ENCODE peak calls at places on chromosomes 4 and X, in ten cellular contexts. V is ascending aorta; J is BJ; M is activated CD8-positive, alpha-beta T cell treated with anti-CD3 and anti-CD28 coated beads for 36 hours; B is WTC11; Q is tibial artery; S is RWPE1; L is cardiac muscle cell; P is HCT116; Y is CD8-positive, alpha-beta T cell. Z is an unnamed sample.

GRCh38 chr4:85005865-85006377 is 39.4 kb upstream of the WDFY3 start:
- DNase-seq in V (no peak), J (peak), M (no peak), B (no peak), Q (no peak), S (peak), L (no peak), P (no peak), Y (no peak), Z (no peak)

GRCh38 chrX:20237864-20238263 is 28.8 kb downstream of the RPS6KA3 start:
- DNase-seq in V (no peak), J (no peak), M (no peak), B (no peak), Q (no peak), S (no peak), L (no peak), P (no peak), Y (no peak), Z (no peak)

GRCh38 chr4:151228196-151229119 is 48.5 kb upstream of the PRSS48 start:
- DNase-seq in V (no peak), J (no peak), M (no peak), B (no peak), Q (no peak), S (no peak), L (no peak), P (no peak), Y (no peak), Z (no peak)

GRCh38 chrX:26557691-26558321 is 341.8 kb downstream of the MAGEB5 start:
- DNase-seq in V (no peak), J (no peak), M (no peak), B (peak), Q (no peak), S (no peak), L (no peak), P (no peak), Y (no peak), Z (no peak)

GRCh38 chr4:15976456-15977096 is 13.6 kb upstream of the FGFBP2 start:
- DNase-seq in V (no peak), J (no peak), M (no peak), B (peak), Q (no peak), S (no peak), L (no peak), P (no peak), Y (no peak), Z (no peak)

GRCh38 chrX:19899234-19899788 is 11.9 kb upstream of the SH3KBP1 start:
- DNase-seq in V (no peak), J (no peak), M (no peak), B (no peak), Q (no peak), S (no peak), L (no peak), P (no peak), Y (no peak), Z (no peak)

GRCh38 chrX:49199906-49200771 is at the start of gene SYP:
- DNase-seq in V (peak), J (peak), M (peak), B (peak), Q (peak), S (peak), L (peak), P (peak), Y (peak), Z (peak)

GRCh38 chrX:111875881-111876280 is at the start of gene TRPC5OS:
- DNase-seq in V (no peak), J (no peak), M (no peak), B (no peak), Q (no peak), S (no peak), L (no peak), P (no peak), Y (no peak), Z (no peak)

GRCh38 chr4:103197765-103198110 is 405 bp downstream of the CENPE start:
- DNase-seq in V (no peak), J (no peak), M (no peak), B (no peak), Q (no peak), S (no peak), L (no peak), P (peak), Y (no peak), Z (peak)

GRCh38 chr4:84691170-84691691 is 108.3 kb downstream of the CDS1 start:
- DNase-seq in V (no peak), J (peak), M (no peak), B (no peak), Q (no peak), S (peak), L (no peak), P (peak), Y (no peak), Z (no peak)

GRCh38 chr4:4333265-4333706 is 43.2 kb downstream of the ZBTB49 start:
- DNase-seq in V (no peak), J (peak), M (no peak), B (no peak), Q (no peak), S (no peak), L (no peak), P (no peak), Y (no peak), Z (no peak)

GRCh38 chr4:108979754-108980153 is 216.9 kb upstream of the ETNPPL start:
- DNase-seq in V (no peak), J (no peak), M (no peak), B (no peak), Q (no peak), S (no peak), L (no peak), P (no peak), Y (no peak), Z (no peak)

GRCh38 chr4:3262208-3263052 is 13.5 kb downstream of the MSANTD1 start:
- DNase-seq in V (no peak), J (no peak), M (no peak), B (peak), Q (peak), S (no peak), L (no peak), P (no peak), Y (no peak), Z (no peak)

GRCh38 chrX:152915541-152916241 is 17.8 kb downstream of the ZNF185 start:
- DNase-seq in V (no peak), J (no peak), M (peak), B (peak), Q (no peak), S (no peak), L (peak), P (peak), Y (no peak), Z (peak)

GRCh38 chr4:12724520-12724919 is 759.6 kb downstream of the RAB28 start:
- DNase-seq in V (no peak), J (no peak), M (no peak), B (no peak), Q (no peak), S (no peak), L (peak), P (no peak), Y (no peak), Z (peak)

GRCh38 chr4:155179216-155179615 is 29.2 kb upstream of the NPY2R start:
- DNase-seq in V (no peak), J (no peak), M (no peak), B (no peak), Q (no peak), S (peak), L (no peak), P (peak), Y (no peak), Z (no peak)

GRCh38 chrX:15911729-15912550 is 57.3 kb upstream of the AP1S2 start:
- DNase-seq in V (no peak), J (no peak), M (peak), B (no peak), Q (peak), S (no peak), L (no peak), P (no peak), Y (no peak), Z (peak)
- TF ChIP-seq CTCF in V (no peak), J (no peak), M (no peak), B (no peak), Q (no peak), S (no peak), L (no peak), P (no peak), Y (no peak), Z (no peak)

GRCh38 chr4:101186558-101187184 is 160.7 kb downstream of the PPP3CA start:
- DNase-seq in V (no peak), J (no peak), M (no peak), B (no peak), Q (no peak), S (no peak), L (no peak), P (no peak), Y (no peak), Z (no peak)

GRCh38 chr4:101191302-101192098 is 155.8 kb downstream of the PPP3CA start:
- DNase-seq in V (peak), J (peak), M (no peak), B (peak), Q (peak), S (no peak), L (no peak), P (no peak), Y (no peak), Z (no peak)

GRCh38 chr4:101184668-101185067 is 162.7 kb downstream of the PPP3CA start:
- DNase-seq in V (no peak), J (no peak), M (no peak), B (no peak), Q (no peak), S (no peak), L (no peak), P (no peak), Y (no peak), Z (no peak)

GRCh38 chr4:101188906-101189305 is 158.4 kb downstream of the PPP3CA start:
- DNase-seq in V (no peak), J (no peak), M (no peak), B (no peak), Q (no peak), S (no peak), L (no peak), P (no peak), Y (no peak), Z (no peak)

DNA sequence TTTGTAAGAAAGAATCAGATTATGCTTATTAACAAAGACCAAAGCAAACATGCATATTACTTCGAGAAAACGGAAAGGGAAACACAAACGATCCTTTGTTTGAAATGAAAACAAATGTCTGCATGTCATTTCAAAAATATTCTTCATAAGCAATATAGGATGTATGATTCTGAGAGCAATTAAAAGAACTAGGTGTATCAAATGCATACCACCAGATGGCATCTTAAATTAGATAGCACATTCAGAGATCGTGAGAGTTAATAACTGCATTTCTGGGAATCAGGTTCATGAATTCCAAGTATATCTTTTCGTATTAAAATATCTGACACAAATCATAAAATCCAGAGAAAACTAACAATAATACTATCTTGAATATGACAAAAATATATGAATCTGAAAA is 159.5 kb downstream of the PPP3CA start:
- DNase-seq in V (no peak), J (no peak), M (no peak), B (no peak), Q (no peak), S (no peak), L (no peak), P (no peak), Y (no peak), Z (no peak)
- TF ChIP-seq CTCF in V (no peak), J (no peak), M (peak), B (no peak), Q (no peak), S (peak), L (peak), P (peak), Y (peak), Z (no peak)

GRCh38 chr4:6733358-6734164 is 17.6 kb downstream of the BLOC1S4 start:
- DNase-seq in V (no peak), J (no peak), M (no peak), B (no peak), Q (no peak), S (no peak), L (no peak), P (no peak), Y (no peak), Z (no peak)

GRCh38 chr4:6734165-6734786 is 18.3 kb downstream of the BLOC1S4 start:
- DNase-seq in V (no peak), J (no peak), M (no peak), B (no peak), Q (no peak), S (no peak), L (no peak), P (no peak), Y (no peak), Z (no peak)

GRCh38 chr4:6731301-6731641 is 15.3 kb downstream of the BLOC1S4 start:
- DNase-seq in V (no peak), J (no peak), M (no peak), B (no peak), Q (no peak), S (no peak), L (no peak), P (no peak), Y (no peak), Z (no peak)

GRCh38 chr4:6731780-6732179 is 15.8 kb downstream of the BLOC1S4 start:
- DNase-seq in V (no peak), J (no peak), M (no peak), B (no peak), Q (no peak), S (no peak), L (no peak), P (no peak), Y (no peak), Z (no peak)

GRCh38 chr4:6732441-6733357 is 16.7 kb downstream of the BLOC1S4 start:
- DNase-seq in V (peak), J (peak), M (no peak), B (no peak), Q (peak), S (peak), L (peak), P (peak), Y (no peak), Z (no peak)
- TF ChIP-seq CTCF in V (no peak), J (peak), M (no peak), B (no peak), Q (no peak), S (no peak), L (no peak), P (no peak), Y (no peak), Z (no peak)

GRCh38 chr4:170026253-170026991 is at the start of gene MFAP3L:
- DNase-seq in V (peak), J (peak), M (peak), B (peak), Q (peak), S (peak), L (peak), P (peak), Y (peak), Z (peak)
- TF ChIP-seq CTCF in V (no peak), J (no peak), M (no peak), B (no peak), Q (peak), S (peak), L (no peak), P (no peak), Y (no peak), Z (peak)

DNA sequence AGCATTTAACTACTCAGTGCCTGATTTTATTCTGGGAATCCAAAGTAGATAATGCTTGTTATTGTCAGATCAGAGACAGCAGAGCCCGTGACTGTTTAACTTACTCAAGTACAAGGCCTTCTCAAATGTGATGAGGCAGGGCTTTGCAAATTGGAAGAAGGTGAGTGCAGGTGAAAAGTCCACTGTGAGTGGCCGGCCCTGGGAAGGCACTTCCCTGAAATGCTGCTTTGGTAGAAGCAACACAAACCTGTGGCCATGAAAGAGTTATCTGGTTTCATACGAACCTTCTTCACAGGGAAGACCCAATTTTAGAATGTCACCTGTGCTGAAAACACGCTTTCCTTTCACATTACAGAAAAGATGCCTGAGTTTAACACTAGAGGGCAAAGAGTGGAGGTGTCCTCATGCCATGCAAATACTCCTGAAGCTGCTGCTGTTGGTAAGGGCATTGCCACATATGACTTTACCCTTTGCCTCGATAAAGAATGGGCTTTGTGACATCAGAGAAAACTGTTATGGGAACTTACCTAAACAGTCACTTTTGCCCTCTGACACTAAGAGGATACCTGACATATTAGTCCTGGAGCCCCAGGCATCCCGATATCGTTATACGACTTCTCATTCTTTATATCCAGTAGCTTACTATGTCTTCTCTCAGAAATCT is 8.0 kb downstream of the PPARGC1A start:
- DNase-seq in V (no peak), J (no peak), M (no peak), B (no peak), Q (no peak), S (no peak), L (no peak), P (no peak), Y (no peak), Z (no peak)
- TF ChIP-seq CTCF in V (no peak), J (no peak), M (no peak), B (no peak), Q (no peak), S (no peak), L (no peak), P (no peak), Y (no peak), Z (no peak)

GRCh38 chrX:149712831-149713230 is 971 bp downstream of the MAGEA11 start:
- DNase-seq in V (no peak), J (no peak), M (no peak), B (no peak), Q (no peak), S (no peak), L (no peak), P (no peak), Y (no peak), Z (no peak)
- TF ChIP-seq CTCF in V (no peak), J (no peak), M (no peak), B (no peak), Q (no peak), S (no peak), L (no peak), P (no peak), Y (no peak), Z (no peak)

GRCh38 chr4:5783486-5783885 is 72.5 kb downstream of the EVC start:
- DNase-seq in V (no peak), J (no peak), M (no peak), B (no peak), Q (no peak), S (no peak), L (no peak), P (no peak), Y (no peak), Z (no peak)

GRCh38 chr4:5782829-5783476 is 72.0 kb downstream of the EVC start:
- DNase-seq in V (no peak), J (no peak), M (no peak), B (no peak), Q (no peak), S (no peak), L (no peak), P (no peak), Y (no peak), Z (no peak)

GRCh38 chr4:5784021-5784420 is 73.0 kb downstream of the EVC start:
- DNase-seq in V (no peak), J (no peak), M (no peak), B (no peak), Q (no peak), S (no peak), L (no peak), P (no peak), Y (no peak), Z (no peak)

GRCh38 chr4:5785806-5786680 is 75.0 kb downstream of the EVC start:
- DNase-seq in V (no peak), J (peak), M (no peak), B (no peak), Q (no peak), S (no peak), L (no peak), P (no peak), Y (no peak), Z (no peak)

GRCh38 chr4:5784960-5785611 is 74.1 kb downstream of the EVC start:
- DNase-seq in V (no peak), J (no peak), M (no peak), B (no peak), Q (no peak), S (no peak), L (no peak), P (no peak), Y (no peak), Z (no peak)
- TF ChIP-seq CTCF in V (no peak), J (peak), M (no peak), B (no peak), Q (no peak), S (no peak), L (peak), P (no peak), Y (no peak), Z (no peak)